ENCODE peak calls at places on chromosome 10, in eight cellular contexts. F is heart left ventricle, N is mammary epithelial cell, V is Panc1, S is bronchial epithelial cell, O is stomach, D is PC-9, A is fibroblast of pulmonary artery. C is an unnamed sample.

GRCh38 chr10:62148155-62148554 is 120.5 kb downstream of the RTKN2 start:
- DNase-seq in F (no peak), O (no peak), A (no peak), V (no peak), D (no peak), N (no peak), S (no peak), C (no peak)

GRCh38 chr10:133465191-133465949 is 11.6 kb downstream of the SCART1 start:
- DNase-seq in A (no peak), S (peak; percentile 4), V (no peak), D (no peak), O (peak; percentile 19), N (peak; percentile 42), F (no peak), C (no peak)

GRCh38 chr10:18868919-18869318 is 179.7 kb upstream of the MALRD1 start:
- DNase-seq in A (peak; percentile 17), F (no peak), V (no peak), O (no peak), S (no peak), N (no peak), D (no peak), C (no peak)

GRCh38 chr10:132542086-132542775 is 4.6 kb downstream of the INPP5A start:
- DNase-seq in D (no peak), V (no peak), A (no peak), S (no peak), F (peak; percentile 29), N (no peak), O (no peak), C (no peak)

GRCh38 chr10:23294638-23295247 is 49.9 kb downstream of the C10orf67 start:
- DNase-seq in V (no peak), S (peak; percentile 23), F (no peak), A (peak; percentile 30), N (no peak), D (no peak), O (no peak), C (peak; percentile 22)

GRCh38 chr10:1347525-1347924 is 291.3 kb downstream of the WDR37 start:
- DNase-seq in V (no peak), N (no peak), D (no peak), A (no peak), S (no peak), O (no peak), F (no peak), C (no peak)

GRCh38 chr10:24207781-24208611 is 942 bp upstream of the KIAA1217 start:
- DNase-seq in N (no peak), S (peak; percentile 24), A (peak; percentile 72), F (peak; percentile 37), V (no peak), O (peak; percentile 36), D (peak; percentile 89), C (peak; percentile 23)

GRCh38 chr10:118760265-118760664 is 5.5 kb upstream of the CACUL1 start:
- DNase-seq in V (no peak), F (no peak), O (no peak), N (no peak), D (no peak), A (no peak), S (no peak), C (no peak)

GRCh38 chr10:129505500-129506075 is 38.5 kb downstream of the MGMT start:
- DNase-seq in S (peak; percentile 92), D (no peak), V (no peak), O (no peak), N (peak; percentile 73), A (no peak), F (no peak), C (peak; percentile 74)

GRCh38 chr10:58177362-58177947 is 90.2 kb downstream of the IPMK start:
- DNase-seq in A (peak; percentile 67), V (no peak), N (no peak), F (no peak), S (peak; percentile 44), D (no peak), O (no peak), C (peak; percentile 40)

GRCh38 chr10:89425000-89425399 is 10.6 kb downstream of the IFIT5 start:
- DNase-seq in F (no peak), D (no peak), N (no peak), A (no peak), O (no peak), V (no peak), S (no peak), C (no peak)

GRCh38 chr10:64430690-64431323 is 909.6 kb downstream of the REEP3 start:
- DNase-seq in V (peak; percentile 4), A (peak; percentile 8), F (no peak), S (peak; percentile 5), D (no peak), N (no peak), O (no peak), C (peak; percentile 1)

GRCh38 chr10:90658791-90659190 is 199.0 kb downstream of the HTR7 start:
- DNase-seq in V (no peak), D (no peak), F (no peak), A (no peak), O (no peak), S (no peak), N (no peak), C (peak; percentile 15)
- TF ChIP-seq CTCF in V (peak; percentile 33), D (no peak), F (no peak), A (peak; percentile 42), O (no peak), S (peak; percentile 51), N (peak; percentile 34), C (peak; percentile 52)

DNA sequence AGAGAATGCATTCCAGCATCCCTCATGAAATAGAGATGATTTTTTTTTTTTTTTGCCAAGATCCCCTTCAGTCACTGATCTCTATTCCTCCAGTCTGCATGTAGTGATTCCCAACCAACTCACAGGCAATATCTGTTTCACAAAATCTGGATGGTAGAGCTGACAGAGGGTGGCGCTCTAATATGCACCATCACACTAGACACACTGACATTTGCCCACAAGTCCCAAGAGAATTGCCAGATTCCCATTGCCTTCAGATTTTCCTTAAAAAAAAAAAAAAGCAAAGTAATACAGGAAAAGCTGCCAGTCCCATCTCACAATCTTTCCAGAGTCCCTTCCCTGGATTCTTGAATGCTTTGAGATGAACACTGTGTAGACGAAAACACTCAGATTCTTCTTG is 301.0 kb downstream of the SORCS1 start:
- DNase-seq in N (no peak), S (no peak), V (no peak), O (no peak), D (no peak), F (no peak), A (no peak), C (no peak)
- TF ChIP-seq CTCF in N (no peak), S (no peak), V (no peak), O (no peak), D (no peak), F (no peak), A (no peak), C (no peak)

GRCh38 chr10:79128923-79129305 is 60.1 kb downstream of the ZMIZ1 start:
- DNase-seq in F (no peak), S (no peak), O (no peak), A (no peak), D (no peak), N (no peak), V (no peak), C (no peak)

GRCh38 chr10:79128241-79128922 is 59.6 kb downstream of the ZMIZ1 start:
- DNase-seq in N (no peak), A (no peak), O (no peak), D (no peak), F (no peak), V (no peak), S (no peak), C (no peak)

GRCh38 chr10:79126351-79126750 is 57.6 kb downstream of the ZMIZ1 start:
- DNase-seq in V (no peak), A (no peak), S (no peak), N (no peak), F (no peak), O (no peak), D (no peak), C (no peak)

GRCh38 chr10:79129361-79129997 is 60.7 kb downstream of the ZMIZ1 start:
- DNase-seq in D (no peak), F (peak; percentile 60), V (no peak), O (no peak), A (no peak), S (no peak), N (no peak), C (no peak)

DNA sequence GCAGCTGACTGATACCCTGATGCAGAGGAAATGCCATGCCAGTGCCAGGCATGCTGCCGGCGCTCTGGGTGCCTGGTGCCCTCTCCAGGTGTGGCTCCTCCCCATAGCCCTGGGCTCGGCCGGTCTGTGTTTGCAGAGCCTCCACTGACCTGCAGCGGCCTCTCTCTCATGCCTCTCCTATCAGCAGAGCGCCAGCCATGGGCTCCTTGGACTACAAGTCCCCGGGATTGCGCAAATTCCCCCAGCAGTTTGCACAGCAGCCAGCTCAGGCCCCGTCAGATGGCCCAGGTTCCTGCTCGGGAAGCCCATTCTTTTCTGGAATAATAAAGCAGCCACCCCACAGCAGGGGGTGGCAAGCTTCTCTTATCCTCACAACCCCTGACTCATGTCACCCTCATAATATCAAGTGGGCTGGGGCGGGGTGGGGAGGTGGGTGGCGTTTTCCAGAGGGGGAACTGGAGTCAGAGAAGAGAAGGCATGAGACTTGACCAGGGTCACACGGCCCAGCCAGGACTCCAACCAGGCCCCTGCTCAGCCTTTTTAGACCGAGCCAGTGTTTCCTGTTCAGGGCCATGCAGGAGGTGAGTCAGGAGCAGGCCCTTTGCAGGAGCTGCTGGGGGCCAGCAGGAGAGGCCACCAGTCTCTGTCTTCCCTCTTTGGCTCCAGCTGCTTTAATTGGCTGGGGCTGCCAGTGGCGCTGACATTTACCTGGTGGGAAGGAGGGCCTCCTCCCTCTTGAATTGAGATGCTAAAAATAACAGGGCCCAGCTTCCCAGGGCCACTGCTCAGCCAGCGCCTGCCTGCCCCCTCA is 58.6 kb downstream of the ZMIZ1 start:
- DNase-seq in A (peak; percentile 90), O (peak; percentile 97), F (peak; percentile 90), N (peak; percentile 35), S (peak; percentile 72), D (peak; percentile 95), V (no peak), C (peak; percentile 70)
- TF ChIP-seq CTCF in A (no peak), O (no peak), F (no peak), N (no peak), S (peak; percentile 13), D (no peak), V (no peak), C (no peak)

GRCh38 chr10:124706462-124706857 is 37.7 kb downstream of the FAM53B start:
- DNase-seq in N (no peak), O (no peak), F (no peak), V (no peak), S (no peak), D (no peak), A (no peak), C (no peak)

GRCh38 chr10:124705021-124705740 is 39.0 kb downstream of the FAM53B start:
- DNase-seq in O (no peak), V (no peak), D (no peak), N (no peak), F (no peak), A (no peak), S (no peak), C (no peak)

GRCh38 chr10:124706876-124707516 is 37.2 kb downstream of the FAM53B start:
- DNase-seq in S (no peak), V (no peak), O (no peak), N (no peak), D (no peak), A (no peak), F (no peak), C (no peak)

GRCh38 chr10:124704428-124704805 is 39.8 kb downstream of the FAM53B start:
- DNase-seq in V (no peak), D (no peak), F (no peak), N (no peak), S (no peak), A (no peak), O (no peak), C (no peak)

GRCh38 chr10:124705817-124706461 is 38.2 kb downstream of the FAM53B start:
- DNase-seq in F (no peak), S (no peak), V (no peak), N (no peak), O (no peak), A (peak; percentile 33), D (no peak), C (no peak)
- TF ChIP-seq CTCF in F (peak; percentile 24), S (no peak), V (no peak), N (no peak), O (no peak), A (peak; percentile 9), D (no peak), C (no peak)